ENCODE peak calls at places on chromosomes 3 and 15, in four cellular contexts. F is astrocyte of the cerebellum, Z is Peyer's patch, H is neural progenitor cell. U is an unnamed sample.

GRCh38 chr15:39594764-39595620 is 14.1 kb downstream of the THBS1 start:
- DNase-seq in F (no peak), Z (no peak), H (no peak), U (no peak)

GRCh38 chr15:65355173-65355982 is 22.4 kb downstream of the IGDCC3 start:
- DNase-seq in F (no peak), Z (no peak), H (peak), U (no peak)

GRCh38 chr3:127495821-127496220 is 94.7 kb downstream of the TPRA1 start:
- DNase-seq in F (no peak), Z (no peak), H (no peak), U (no peak)

GRCh38 chr15:42736178-42736792 is 643 bp downstream of the CDAN1 start:
- DNase-seq in F (no peak), Z (no peak), H (peak), U (no peak)

GRCh38 chr15:89504166-89504565 is 7.8 kb upstream of the RHCG start:
- DNase-seq in F (no peak), Z (no peak), H (no peak), U (no peak)

GRCh38 chr3:12829404-12829803 is 12.0 kb downstream of the RPL32 start:
- DNase-seq in F (no peak), Z (no peak), H (no peak), U (no peak)

GRCh38 chr15:29270169-29270955 is 740 bp upstream of the NSMCE3 start:
- DNase-seq in F (no peak), Z (no peak), H (no peak), U (peak)

GRCh38 chr15:101615986-101616848 is 36.0 kb downstream of the TM2D3 start:
- DNase-seq in F (peak), Z (no peak), H (peak), U (no peak)

GRCh38 chr15:87817553-87817952 is 439.0 kb downstream of the NTRK3 start:
- DNase-seq in F (no peak), Z (no peak), H (no peak), U (no peak)

GRCh38 chr3:57948782-57949242 is 59.4 kb upstream of the FLNB start:
- DNase-seq in F (no peak), Z (no peak), H (no peak), U (no peak)

GRCh38 chr3:66789584-66790237 is 208.4 kb upstream of the KBTBD8 start:
- DNase-seq in F (no peak), Z (no peak), H (no peak), U (no peak)

GRCh38 chr3:127628788-127629456 is at the start of gene PODXL2:
- DNase-seq in F (no peak), Z (no peak), H (peak), U (no peak)

GRCh38 chr3:38374221-38374620 is 27.6 kb downstream of the XYLB start:
- DNase-seq in F (no peak), Z (no peak), H (no peak), U (no peak)

GRCh38 chr15:62326460-62327011 is 161.5 kb upstream of the C2CD4B start:
- DNase-seq in F (no peak), Z (no peak), H (no peak), U (no peak)

GRCh38 chr15:79015416-79015815 is 70.6 kb upstream of the CTSH start:
- DNase-seq in F (no peak), Z (peak), H (no peak), U (no peak)

GRCh38 chr3:127014536-127015281 is 31.8 kb downstream of the PLXNA1 start:
- DNase-seq in F (no peak), Z (no peak), H (no peak), U (no peak)

GRCh38 chr3:132001036-132001435 is 33.8 kb downstream of the CPNE4 start:
- DNase-seq in F (no peak), Z (no peak), H (no peak), U (no peak)

GRCh38 chr3:166818464-166818863 is 561.6 kb downstream of the ZBBX start:
- DNase-seq in F (no peak), Z (no peak), H (no peak), U (no peak)

GRCh38 chr15:77864211-77865105 is 213.1 kb downstream of the TBC1D2B start:
- DNase-seq in F (no peak), Z (no peak), H (no peak), U (no peak)

GRCh38 chr3:159260049-159260662 is 458.3 kb downstream of the MFSD1 start:
- DNase-seq in F (peak), Z (no peak), H (peak), U (peak)

GRCh38 chr3:23888617-23889228 is 28.1 kb downstream of the NKIRAS1 start:
- DNase-seq in F (peak), Z (no peak), H (no peak), U (no peak)

GRCh38 chr3:119240101-119240581 is 537 bp downstream of the B4GALT4 start:
- DNase-seq in F (no peak), Z (peak), H (peak), U (no peak)

GRCh38 chr3:63762180-63762579 is 56.9 kb upstream of the C3orf49 start:
- DNase-seq in F (no peak), Z (no peak), H (no peak), U (no peak)

GRCh38 chr15:47795864-47796263 is 78.6 kb downstream of the SEMA6D start:
- DNase-seq in F (no peak), Z (no peak), H (no peak), U (no peak)

GRCh38 chr15:78691873-78692421 is 50.9 kb upstream of the CHRNB4 start:
- DNase-seq in F (no peak), Z (no peak), H (no peak), U (no peak)

GRCh38 chr3:43187836-43188479 is 82.1 kb upstream of the POMGNT2 start:
- DNase-seq in F (no peak), Z (no peak), H (no peak), U (no peak)

GRCh38 chr15:35713733-35714132 is 167.8 kb upstream of the DPH6 start:
- DNase-seq in F (no peak), Z (no peak), H (no peak), U (peak)

GRCh38 chr3:67723863-67724262 is 69.5 kb upstream of the SUCLG2 start:
- DNase-seq in F (no peak), Z (no peak), H (peak), U (no peak)

GRCh38 chr3:49610881-49611280 is 56.6 kb downstream of the BSN start:
- DNase-seq in F (no peak), Z (no peak), H (no peak), U (no peak)

GRCh38 chr15:77421370-77421700 is 647 bp downstream of the HMG20A start:
- DNase-seq in F (no peak), Z (no peak), H (peak), U (no peak)

GRCh38 chr3:71060536-71060935 is 523.0 kb downstream of the FOXP1 start:
- DNase-seq in F (no peak), Z (no peak), H (no peak), U (no peak)

GRCh38 chr15:67050062-67050461 is 15.3 kb upstream of the SMAD3 start:
- DNase-seq in F (no peak), Z (no peak), H (no peak), U (no peak)

GRCh38 chr3:170493712-170494182 is 75.1 kb downstream of the CLDN11 start:
- DNase-seq in F (no peak), Z (no peak), H (no peak), U (no peak)

GRCh38 chr3:129347446-129347845 is 68.8 kb downstream of the HMCES start:
- DNase-seq in F (no peak), Z (no peak), H (no peak), U (no peak)
- H3K4me3 ChIP-seq in F (no peak), Z (no peak), H (no peak), U (no peak)

DNA sequence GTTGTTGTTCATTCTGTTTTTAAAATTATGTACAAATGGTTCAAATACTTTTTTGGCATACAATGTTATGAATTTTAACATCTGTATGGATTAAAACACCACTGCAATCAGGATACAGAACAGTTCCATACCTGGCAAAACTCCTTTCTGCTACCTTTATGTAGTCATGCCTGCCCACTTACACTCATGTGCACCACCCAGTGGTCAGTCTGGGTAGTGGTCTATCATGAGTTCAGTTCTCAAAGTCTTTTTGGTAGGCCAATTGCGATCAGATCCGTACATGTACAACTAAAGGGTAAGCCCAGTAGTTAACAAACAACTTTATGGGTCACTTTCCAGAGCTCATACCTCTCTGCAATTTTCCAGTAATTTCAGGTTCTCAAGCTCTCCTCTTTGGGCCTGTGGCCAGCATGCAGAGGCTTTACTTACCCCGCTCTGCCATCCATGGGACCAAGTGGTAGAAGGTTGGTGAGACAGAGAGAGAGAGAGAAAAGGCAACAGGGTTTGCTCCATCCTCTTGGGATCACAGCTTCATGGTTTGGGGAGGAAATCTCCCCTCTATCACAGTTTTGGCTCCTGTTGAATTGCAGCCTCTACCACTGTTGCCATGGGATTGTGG is 63.9 kb upstream of the FAM98B start:
- DNase-seq in F (peak), Z (peak), H (peak), U (no peak)
- TF ChIP-seq CTCF in F (peak), Z (peak), H (peak), U (peak)

GRCh38 chr3:128993461-128994172 is at the start of gene CFAP92:
- DNase-seq in F (no peak), Z (peak), H (peak), U (no peak)
- H3K4me3 ChIP-seq in F (peak), Z (peak), H (peak), U (peak)

GRCh38 chr15:64144565-64145281 is 6.8 kb upstream of the SNX22 start:
- DNase-seq in F (no peak), Z (no peak), H (no peak), U (no peak)
- TF ChIP-seq CTCF in F (no peak), Z (no peak), H (no peak), U (no peak)

GRCh38 chr15:31360158-31360561 is 33.5 kb downstream of the KLF13 start:
- DNase-seq in F (no peak), Z (no peak), H (no peak), U (no peak)

GRCh38 chr15:31362121-31362520 is 35.5 kb downstream of the KLF13 start:
- DNase-seq in F (no peak), Z (no peak), H (no peak), U (no peak)

GRCh38 chr15:31362886-31363285 is 36.3 kb downstream of the KLF13 start:
- DNase-seq in F (no peak), Z (no peak), H (no peak), U (no peak)

GRCh38 chr15:31360843-31361763 is 34.5 kb downstream of the KLF13 start:
- DNase-seq in F (no peak), Z (peak), H (peak), U (no peak)

DNA sequence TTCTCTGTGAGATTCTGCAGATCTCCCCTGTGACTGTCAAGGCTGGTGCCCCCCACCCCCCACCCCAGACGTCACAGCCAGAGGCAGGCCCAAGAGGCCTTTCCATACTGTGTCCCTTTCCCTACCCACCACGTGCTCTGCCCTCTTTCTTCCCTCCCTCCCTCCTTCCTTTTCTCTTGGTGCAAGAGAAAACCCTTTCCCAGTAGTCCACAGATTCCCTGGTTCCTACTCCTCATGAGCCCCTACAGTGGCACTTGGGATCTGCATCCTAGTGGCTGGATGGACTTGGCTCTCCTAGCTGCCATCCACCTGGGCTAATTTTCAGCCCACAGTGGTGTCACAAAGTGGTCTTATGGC is 35.1 kb downstream of the KLF13 start:
- DNase-seq in F (no peak), Z (no peak), H (peak), U (no peak)
- H3K4me3 ChIP-seq in F (no peak), Z (no peak), H (no peak), U (no peak)

GRCh38 chr3:150890831-150891230 is 14.4 kb downstream of the MINDY4B start:
- DNase-seq in F (no peak), Z (no peak), H (no peak), U (no peak)

GRCh38 chr3:150885535-150885934 is 19.7 kb downstream of the MINDY4B start:
- DNase-seq in F (no peak), Z (no peak), H (no peak), U (no peak)

GRCh38 chr3:150889105-150889504 is 16.1 kb downstream of the MINDY4B start:
- DNase-seq in F (no peak), Z (no peak), H (no peak), U (no peak)

GRCh38 chr3:150890320-150890719 is 14.9 kb downstream of the MINDY4B start:
- DNase-seq in F (no peak), Z (no peak), H (no peak), U (no peak)

GRCh38 chr3:150887031-150887430 is 18.2 kb downstream of the MINDY4B start:
- DNase-seq in F (no peak), Z (no peak), H (no peak), U (no peak)
- TF ChIP-seq CTCF in F (no peak), Z (no peak), H (no peak), U (no peak)

GRCh38 chr3:157531771-157532170 is 28.6 kb upstream of the VEPH1 start:
- DNase-seq in F (no peak), Z (no peak), H (no peak), U (no peak)

GRCh38 chr3:157532529-157533297 is 29.5 kb upstream of the VEPH1 start:
- DNase-seq in F (peak), Z (no peak), H (peak), U (peak)

GRCh38 chr3:157529751-157530150 is 26.5 kb upstream of the VEPH1 start:
- DNase-seq in F (no peak), Z (no peak), H (no peak), U (no peak)

GRCh38 chr3:157530637-157531300 is 27.6 kb upstream of the VEPH1 start:
- DNase-seq in F (no peak), Z (no peak), H (no peak), U (no peak)

GRCh38 chr3:157531301-157531660 is 28.1 kb upstream of the VEPH1 start:
- DNase-seq in F (no peak), Z (no peak), H (no peak), U (no peak)
- H3K4me3 ChIP-seq in F (no peak), Z (no peak), H (no peak), U (no peak)

GRCh38 chr3:28386049-28386448 is 37.4 kb upstream of the AZI2 start:
- DNase-seq in F (no peak), Z (no peak), H (no peak), U (no peak)

GRCh38 chr3:28388978-28389377 is 40.4 kb upstream of the AZI2 start:
- DNase-seq in F (no peak), Z (no peak), H (no peak), U (no peak)
- TF ChIP-seq CTCF in F (no peak), Z (no peak), H (no peak), U (no peak)

GRCh38 chr3:173538410-173538809 is 140.9 kb downstream of the NLGN1 start:
- DNase-seq in F (no peak), Z (no peak), H (no peak), U (no peak)
- H3K4me3 ChIP-seq in F (no peak), Z (no peak), H (no peak), U (no peak)